ENCODE peak calls at places on chromosome 4, in six cellular contexts. I is OCI-LY7, O is A549, X is ovary, V is Peyer's patch, Q is MM.1S. U is an unnamed sample. For H3K9me3, the result is how much of the 10 kb centered on the place peaks cover.

GRCh38 chr4:8537041-8537461 is 43.1 kb upstream of the GPR78 start:
- DNase-seq in I (no peak), O (peak), X (peak), V (peak), Q (no peak), U (peak)

GRCh38 chr4:105088110-105088879 is 58.4 kb upstream of the TET2 start:
- DNase-seq in I (no peak), O (no peak), X (no peak), V (no peak), Q (no peak), U (no peak)

GRCh38 chr4:52100062-52100461 is 49.0 kb downstream of the SPATA18 start:
- DNase-seq in I (no peak), O (no peak), X (no peak), V (no peak), Q (peak), U (no peak)

GRCh38 chr4:78369691-78370090 is 181.9 kb upstream of the ANXA3 start:
- DNase-seq in I (no peak), O (no peak), X (no peak), V (no peak), Q (no peak), U (no peak)

GRCh38 chr4:140579278-140579677 is 10.5 kb upstream of the UCP1 start:
- DNase-seq in I (no peak), O (no peak), X (no peak), V (no peak), Q (no peak), U (no peak)

GRCh38 chr4:17894421-17894820 is 83.6 kb downstream of the NCAPG start:
- DNase-seq in I (no peak), O (no peak), X (no peak), V (no peak), Q (no peak), U (no peak)

GRCh38 chr4:127162741-127163140 is 470.0 kb upstream of the INTU start:
- DNase-seq in I (no peak), O (no peak), X (no peak), V (no peak), Q (no peak), U (no peak)

GRCh38 chr4:11409632-11410031 is 19.1 kb downstream of the HS3ST1 start:
- DNase-seq in I (no peak), O (no peak), X (no peak), V (no peak), Q (no peak), U (no peak)

GRCh38 chr4:154010377-154010776 is 221.5 kb upstream of the SFRP2 start:
- DNase-seq in I (no peak), O (no peak), X (no peak), V (no peak), Q (no peak), U (peak)

GRCh38 chr4:176726803-176727202 is 65.9 kb downstream of the VEGFC start:
- DNase-seq in I (no peak), O (no peak), X (peak), V (no peak), Q (peak), U (no peak)

GRCh38 chr4:4854649-4855292 is 4.7 kb upstream of the MSX1 start:
- DNase-seq in I (no peak), O (no peak), X (no peak), V (peak), Q (no peak), U (peak)

GRCh38 chr4:114558446-114559020 is 40.1 kb upstream of the UGT8 start:
- DNase-seq in I (peak), O (no peak), X (no peak), V (no peak), Q (no peak), U (no peak)

GRCh38 chr4:168484626-168485025 is 4.3 kb upstream of the DDX60L start:
- DNase-seq in I (no peak), O (no peak), X (no peak), V (no peak), Q (no peak), U (no peak)

GRCh38 chr4:138398297-138398696 is 156.1 kb upstream of the SLC7A11 start:
- DNase-seq in I (no peak), O (no peak), X (no peak), V (no peak), Q (no peak), U (no peak)

GRCh38 chr4:170671171-170671570 is 581.4 kb upstream of the AADAT start:
- DNase-seq in I (no peak), O (no peak), X (no peak), V (no peak), Q (peak), U (no peak)

GRCh38 chr4:32824321-32824720 is 2104.2 kb downstream of the PCDH7 start:
- DNase-seq in I (no peak), O (no peak), X (no peak), V (no peak), Q (no peak), U (no peak)

GRCh38 chr4:165112258-165113156 is at the start of gene TMEM192:
- DNase-seq in I (peak), O (peak), X (peak), V (peak), Q (peak), U (peak)

GRCh38 chr4:147019061-147019460 is 73.4 kb upstream of the TTC29 start:
- DNase-seq in I (peak), O (peak), X (no peak), V (peak), Q (peak), U (peak)

GRCh38 chr4:90113881-90114457 is 13.2 kb upstream of the CCSER1 start:
- DNase-seq in I (no peak), O (no peak), X (no peak), V (no peak), Q (no peak), U (no peak)

GRCh38 chr4:67674098-67674497 is 26.9 kb downstream of the UBA6 start:
- DNase-seq in I (no peak), O (no peak), X (no peak), V (no peak), Q (no peak), U (no peak)

GRCh38 chr4:158384407-158384806 is 137.3 kb upstream of the RXFP1 start:
- DNase-seq in I (no peak), O (no peak), X (no peak), V (no peak), Q (no peak), U (no peak)

GRCh38 chr4:80646061-80646460 is 310.5 kb downstream of the CFAP299 start:
- DNase-seq in I (no peak), O (no peak), X (no peak), V (no peak), Q (no peak), U (no peak)

GRCh38 chr4:37885496-37885895 is 5.4 kb upstream of the TBC1D1 start:
- DNase-seq in I (no peak), O (no peak), X (no peak), V (no peak), Q (no peak), U (no peak)

GRCh38 chr4:88584471-88584900 is 7.8 kb upstream of the HERC3 start:
- DNase-seq in I (no peak), O (no peak), X (no peak), V (no peak), Q (no peak), U (no peak)

GRCh38 chr4:18227880-18228279 is 206.3 kb upstream of the LCORL start:
- DNase-seq in I (no peak), O (no peak), X (no peak), V (no peak), Q (no peak), U (no peak)

GRCh38 chr4:62711575-62711974 is 1511.4 kb downstream of the ADGRL3 start:
- DNase-seq in I (no peak), O (no peak), X (no peak), V (no peak), Q (no peak), U (no peak)

GRCh38 chr4:22434895-22435294 is 81.0 kb downstream of the ADGRA3 start:
- DNase-seq in I (peak), O (no peak), X (no peak), V (no peak), Q (peak), U (no peak)

GRCh38 chr4:36237366-36238353 is 6.7 kb downstream of the ARAP2 start:
- DNase-seq in I (no peak), O (no peak), X (no peak), V (no peak), Q (no peak), U (no peak)

GRCh38 chr4:36241771-36242170 is 2.5 kb downstream of the ARAP2 start:
- DNase-seq in I (peak), O (no peak), X (no peak), V (no peak), Q (peak), U (no peak)

GRCh38 chr4:36235306-36235705 is 9.0 kb downstream of the ARAP2 start:
- DNase-seq in I (no peak), O (no peak), X (no peak), V (no peak), Q (no peak), U (no peak)

GRCh38 chr4:36233567-36234266 is 10.6 kb downstream of the ARAP2 start:
- DNase-seq in I (no peak), O (no peak), X (no peak), V (no peak), Q (no peak), U (no peak)

DNA sequence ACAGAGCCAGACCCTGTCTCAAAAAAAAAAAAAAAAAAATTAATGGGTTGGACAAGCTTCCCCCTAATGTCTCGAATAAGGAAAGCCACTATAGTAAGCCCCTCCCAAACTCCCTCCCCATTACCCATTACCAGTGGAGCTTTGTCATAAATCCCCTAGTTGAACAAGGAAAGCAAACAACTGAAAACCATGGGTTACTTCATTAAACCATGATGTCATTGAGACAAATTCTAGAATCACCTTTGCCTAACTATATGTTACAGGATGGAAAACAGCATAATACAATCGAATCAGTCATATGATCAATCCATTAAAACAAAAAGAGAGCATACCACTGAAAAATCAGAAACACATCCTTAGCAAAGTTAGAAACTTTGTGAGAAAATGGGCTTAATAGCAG is 8.2 kb downstream of the ARAP2 start:
- DNase-seq in I (no peak), O (no peak), X (no peak), V (no peak), Q (no peak), U (no peak)
- H3K9me3 ChIP-seq in I (under half), O (under half), X (under half), V (under half), Q (under half), U (under half)

DNA sequence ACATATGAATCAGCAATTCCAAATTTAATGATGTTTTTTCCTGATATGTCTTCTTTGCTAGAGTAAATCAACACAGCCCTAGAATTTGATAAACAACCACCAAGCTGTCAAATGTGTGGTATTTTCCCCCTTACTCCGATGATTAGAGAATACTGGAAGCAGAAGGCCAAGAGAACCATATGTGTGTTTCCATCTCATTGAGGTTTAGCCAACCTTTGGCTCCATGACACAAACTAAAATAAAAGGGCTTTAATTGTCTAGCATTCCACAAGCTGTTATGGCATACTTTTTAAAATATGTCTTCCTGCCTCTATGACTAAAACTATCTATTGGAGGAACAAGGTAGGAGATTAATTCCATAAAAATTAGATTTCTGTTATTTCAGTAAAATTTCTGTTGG is 1222.4 kb upstream of the AGA start:
- DNase-seq in I (no peak), O (no peak), X (no peak), V (no peak), Q (no peak), U (no peak)
- TF ChIP-seq CTCF in I (no peak), O (no peak), X (no peak), V (no peak), Q (no peak), U (no peak)

DNA sequence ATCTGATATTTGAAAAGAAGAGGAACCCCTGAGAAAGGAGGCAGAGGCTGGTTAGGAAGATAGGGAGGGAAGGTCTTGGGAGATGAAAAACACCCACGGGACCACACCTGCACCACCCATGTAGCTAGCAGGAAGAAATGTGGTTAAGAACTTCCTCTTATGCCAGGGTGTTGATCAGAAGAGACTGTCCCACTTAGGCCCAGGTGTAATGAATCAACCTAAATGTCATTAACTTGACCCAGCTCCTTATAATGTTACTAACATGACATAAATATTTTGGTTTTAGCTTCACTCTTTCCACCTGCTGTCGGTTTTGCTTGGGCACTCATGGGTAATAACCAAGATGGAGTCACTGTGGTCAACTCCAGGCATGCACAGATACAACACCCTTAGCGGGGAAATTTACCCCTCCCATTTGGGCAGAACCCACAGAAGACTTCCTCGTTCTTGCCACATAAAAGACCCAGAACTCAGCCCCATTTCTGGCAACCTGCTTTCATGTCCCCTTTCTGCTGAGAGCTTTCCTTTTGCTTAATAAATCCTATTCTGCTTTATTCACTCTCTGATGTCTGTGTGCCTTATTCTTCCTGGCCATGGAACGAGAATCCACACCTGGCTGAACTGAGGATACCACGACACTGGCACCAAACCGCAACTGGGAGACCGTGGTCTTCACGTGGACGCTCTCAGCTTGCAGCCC is 46.8 kb downstream of the ZNF141 start:
- DNase-seq in I (peak), O (no peak), X (no peak), V (no peak), Q (no peak), U (no peak)
- H3K9me3 ChIP-seq in I (half or more), O (under half), X (under half), V (under half), Q (under half), U (half or more)

GRCh38 chr4:161101881-161102280 is 1061.9 kb downstream of the FSTL5 start:
- DNase-seq in I (no peak), O (no peak), X (no peak), V (no peak), Q (no peak), U (no peak)

DNA sequence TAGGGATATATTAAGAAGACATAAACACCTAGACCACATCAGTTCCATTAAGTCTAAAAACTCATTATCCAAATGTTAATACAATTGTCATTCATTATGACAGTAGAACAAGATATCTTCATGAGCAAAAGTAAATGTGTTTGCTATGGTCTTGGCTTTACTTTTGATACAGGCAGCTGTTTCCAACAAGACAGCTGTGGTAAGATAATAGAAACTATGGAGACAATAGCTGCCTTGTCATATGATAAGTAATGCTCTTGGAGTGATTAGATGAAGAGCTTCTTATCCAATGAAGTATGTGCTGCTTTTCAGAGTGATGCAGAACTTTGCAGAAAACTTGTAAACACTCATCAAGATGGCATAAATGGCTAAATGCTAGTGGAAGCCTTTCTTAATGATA is 1066.0 kb downstream of the FSTL5 start:
- DNase-seq in I (no peak), O (no peak), X (no peak), V (no peak), Q (no peak), U (no peak)
- TF ChIP-seq CTCF in I (no peak), O (no peak), X (no peak), V (no peak), Q (no peak), U (no peak)

DNA sequence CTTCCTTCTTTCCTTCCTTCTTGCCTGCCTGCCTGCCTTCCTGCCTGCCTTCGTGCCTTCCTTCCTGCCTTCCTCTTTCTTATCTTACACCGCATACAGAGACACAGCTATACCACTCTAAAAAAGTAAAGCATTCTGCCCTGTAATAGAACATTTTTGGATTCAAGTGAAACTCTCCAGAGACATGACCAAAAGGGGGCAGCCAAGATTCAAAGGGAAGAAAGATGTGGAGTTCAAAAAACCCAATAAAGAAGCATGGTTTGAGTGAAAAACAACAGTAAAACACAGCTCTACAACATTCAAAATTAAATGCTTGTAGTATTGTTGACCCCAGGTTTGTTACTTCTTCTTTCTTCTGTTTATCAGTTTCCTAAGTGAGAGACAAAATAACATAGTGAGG is 914.9 kb upstream of the PCDH7 start:
- DNase-seq in I (no peak), O (no peak), X (no peak), V (no peak), Q (no peak), U (no peak)
- H3K9me3 ChIP-seq in I (under half), O (under half), X (under half), V (under half), Q (under half), U (under half)

U was measured in psoas muscle.